ENCODE peak calls at places on chromosomes 12 and 14, in four cellular contexts. One of them, this sample, is unnamed.

GRCh38 chr12:113322353-113322752 is 12.6 kb downstream of the SLC8B1 start:
- DNase-seq in K562: no peak
- DNase-seq in GM12891: no peak
- DNase-seq in GM12878: no peak
- DNase-seq in this sample: no peak

GRCh38 chr14:62168564-62169155 is 406.4 kb downstream of the SNAPC1 start:
- DNase-seq in GM12891: no peak
- DNase-seq in GM12878: no peak
- DNase-seq in K562: no peak
- DNase-seq in this sample: no peak

GRCh38 chr12:104415308-104415980 is 41.3 kb upstream of the CHST11 start:
- DNase-seq in GM12891: no peak
- DNase-seq in GM12878: no peak
- DNase-seq in K562: no peak
- DNase-seq in this sample: no peak

GRCh38 chr12:24608637-24609285 is 340.1 kb downstream of the BCAT1 start:
- DNase-seq in GM12891: no peak
- DNase-seq in GM12878: no peak
- DNase-seq in K562: no peak
- DNase-seq in this sample: no peak

GRCh38 chr14:73460691-73461127 is 2.4 kb upstream of the NUMB start:
- DNase-seq in K562: no peak
- DNase-seq in GM12891: no peak
- DNase-seq in GM12878: no peak
- DNase-seq in this sample: no peak

GRCh38 chr12:4700621-4701026 is 19.6 kb upstream of the GALNT8 start:
- DNase-seq in K562: no peak
- DNase-seq in GM12878: no peak
- DNase-seq in GM12891: no peak
- DNase-seq in this sample: no peak

GRCh38 chr12:127355061-127355820 is 911.7 kb upstream of the TMEM132C start:
- DNase-seq in GM12878: no peak
- DNase-seq in GM12891: no peak
- DNase-seq in K562: peak; percentile 46
- DNase-seq in this sample: no peak

GRCh38 chr12:109477185-109477962 is at the start of the genes KCTD10 and UBE3B:
- DNase-seq in GM12891: peak; percentile 90
- DNase-seq in GM12878: peak; percentile 48
- DNase-seq in K562: peak; percentile 92
- DNase-seq in this sample: peak; percentile 77

GRCh38 chr12:108854055-108854452 is 3.3 kb downstream of the SSH1 start:
- DNase-seq in GM12878: peak; percentile 52
- DNase-seq in GM12891: no peak
- DNase-seq in K562: no peak
- DNase-seq in this sample: no peak

GRCh38 chr12:34599530-34600513 is 577.5 kb downstream of the ALG10 start:
- DNase-seq in K562: peak; percentile 1
- DNase-seq in GM12891: no peak
- DNase-seq in GM12878: no peak
- DNase-seq in this sample: no peak
- TF ChIP-seq SPI1 in K562: no peak
- TF ChIP-seq SPI1 in GM12891: no peak
- TF ChIP-seq SPI1 in GM12878: no peak
- TF ChIP-seq SPI1 in this sample: no peak

DNA sequence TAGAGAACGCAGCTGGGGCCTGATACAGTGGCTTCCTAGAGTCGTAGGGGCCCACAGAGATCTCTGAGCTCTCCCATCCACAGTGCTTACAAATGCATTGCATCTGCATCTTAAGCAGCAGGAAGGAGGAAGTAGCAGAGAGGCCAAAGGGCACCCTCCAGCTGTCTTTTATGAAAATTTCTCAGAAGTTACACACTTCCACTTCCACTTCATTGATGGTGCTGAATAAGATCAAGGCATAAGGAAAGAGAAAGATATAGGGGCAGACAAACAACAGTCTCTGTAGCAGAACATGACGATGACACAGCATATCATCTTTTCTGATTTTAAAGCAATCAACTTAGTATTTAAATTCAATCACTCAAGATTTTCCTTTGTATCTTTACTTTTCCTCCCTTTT is 51.6 kb upstream of the ABCC9 start:
- DNase-seq in GM12891: no peak
- DNase-seq in K562: peak; percentile 49
- DNase-seq in GM12878: no peak
- DNase-seq in this sample: peak; percentile 76
- TF ChIP-seq SPI1 in GM12891: peak; percentile 16
- TF ChIP-seq SPI1 in K562: peak; percentile 34
- TF ChIP-seq SPI1 in GM12878: no peak
- TF ChIP-seq SPI1 in this sample: peak; percentile 76

DNA sequence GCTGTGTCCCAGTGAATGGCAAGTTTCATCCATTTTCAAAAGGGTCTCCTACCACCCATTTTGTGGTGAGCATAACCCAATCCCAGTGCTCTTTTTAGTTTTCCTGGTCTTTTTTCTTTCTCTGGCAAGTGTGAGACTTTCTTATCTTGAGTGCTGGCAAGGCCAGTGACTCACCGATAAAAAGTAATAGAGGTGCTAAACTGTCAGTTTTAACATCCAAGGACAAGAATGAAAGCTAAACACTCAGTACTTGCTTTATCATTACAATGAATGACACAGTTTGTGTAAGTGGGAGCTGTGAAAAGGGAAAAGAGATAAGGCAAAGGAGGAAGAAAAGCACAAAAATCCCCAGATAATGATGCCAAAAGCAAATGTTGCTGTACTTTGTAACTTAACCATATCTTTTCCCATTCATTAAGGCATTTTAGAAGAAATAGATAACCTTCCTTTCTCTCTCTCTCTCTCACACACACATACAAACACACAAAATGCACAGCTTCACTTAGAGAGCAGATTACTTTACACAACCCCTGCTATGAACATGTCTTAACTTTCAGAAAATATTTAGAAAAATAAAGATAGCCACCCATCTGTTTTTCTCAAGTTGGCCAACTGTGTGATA is 4.9 kb upstream of the LRIG3 start:
- DNase-seq in GM12891: no peak
- DNase-seq in K562: no peak
- DNase-seq in GM12878: no peak
- DNase-seq in this sample: no peak
- TF ChIP-seq SPI1 in GM12891: no peak
- TF ChIP-seq SPI1 in K562: no peak
- TF ChIP-seq SPI1 in GM12878: no peak
- TF ChIP-seq SPI1 in this sample: no peak

DNA sequence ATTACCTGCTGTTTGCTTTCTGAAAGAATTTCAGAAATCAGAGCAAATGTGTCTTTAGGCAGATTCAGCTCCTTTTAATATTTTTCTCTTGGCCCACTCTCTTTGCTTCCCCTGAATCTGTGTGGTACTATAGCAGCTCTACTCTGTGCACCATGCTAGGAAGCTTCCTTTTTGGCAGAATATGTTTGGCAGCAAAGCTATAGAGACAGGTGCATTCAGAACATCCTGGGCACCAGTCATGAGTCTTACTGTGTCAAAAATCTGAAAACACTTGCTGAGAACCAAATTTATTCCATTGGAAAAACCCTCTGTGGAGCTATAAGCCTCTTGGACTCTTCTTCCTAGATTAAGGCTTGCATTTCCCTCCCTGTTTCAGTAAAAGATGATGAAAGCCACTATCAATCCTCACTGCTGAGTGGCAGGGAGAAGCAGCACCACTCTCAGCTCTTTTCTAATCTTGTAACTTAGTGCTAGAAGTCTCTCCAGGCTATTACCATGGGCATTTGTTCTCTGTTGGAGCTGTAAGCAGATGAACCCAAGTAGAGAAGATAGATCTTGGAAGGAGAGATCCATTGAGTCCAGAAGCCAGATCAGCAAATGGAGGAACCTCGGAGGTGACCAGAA is 18.2 kb downstream of the CIPC start:
- DNase-seq in K562: no peak
- DNase-seq in GM12878: no peak
- DNase-seq in GM12891: no peak
- DNase-seq in this sample: no peak
- TF ChIP-seq SPI1 in K562: no peak
- TF ChIP-seq SPI1 in GM12878: no peak
- TF ChIP-seq SPI1 in GM12891: no peak
- TF ChIP-seq SPI1 in this sample: no peak

DNA sequence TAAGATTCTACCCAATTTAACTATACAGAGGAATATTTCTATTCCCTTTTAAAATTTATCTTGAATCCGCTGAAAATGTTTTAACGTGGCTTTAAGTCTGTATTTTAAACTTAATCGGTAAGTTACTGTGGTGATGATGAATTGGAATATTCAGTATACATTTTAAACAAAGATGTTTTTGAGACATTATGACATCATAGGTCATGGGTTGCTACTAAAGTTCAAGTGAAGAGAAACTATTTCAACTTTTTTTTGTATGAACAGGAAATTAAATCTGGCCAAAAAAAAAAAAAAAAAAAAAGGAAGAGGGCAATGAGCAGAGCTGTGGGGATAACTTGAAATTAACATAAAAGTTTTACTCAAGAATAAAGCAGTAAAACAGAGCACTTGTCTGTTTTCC is 109.0 kb downstream of the PLEKHA5 start:
- DNase-seq in GM12891: no peak
- DNase-seq in GM12878: no peak
- DNase-seq in K562: no peak
- DNase-seq in this sample: no peak
- TF ChIP-seq SPI1 in GM12891: no peak
- TF ChIP-seq SPI1 in GM12878: no peak
- TF ChIP-seq SPI1 in K562: no peak
- TF ChIP-seq SPI1 in this sample: no peak

GRCh38 chr14:75340921-75341320 is 62.3 kb downstream of the FOS start:
- DNase-seq in GM12878: no peak
- DNase-seq in GM12891: no peak
- DNase-seq in K562: no peak
- DNase-seq in this sample: peak; percentile 63
- TF ChIP-seq SPI1 in GM12878: peak; percentile 19
- TF ChIP-seq SPI1 in GM12891: no peak
- TF ChIP-seq SPI1 in K562: peak; percentile 49
- TF ChIP-seq SPI1 in this sample: peak; percentile 85

DNA sequence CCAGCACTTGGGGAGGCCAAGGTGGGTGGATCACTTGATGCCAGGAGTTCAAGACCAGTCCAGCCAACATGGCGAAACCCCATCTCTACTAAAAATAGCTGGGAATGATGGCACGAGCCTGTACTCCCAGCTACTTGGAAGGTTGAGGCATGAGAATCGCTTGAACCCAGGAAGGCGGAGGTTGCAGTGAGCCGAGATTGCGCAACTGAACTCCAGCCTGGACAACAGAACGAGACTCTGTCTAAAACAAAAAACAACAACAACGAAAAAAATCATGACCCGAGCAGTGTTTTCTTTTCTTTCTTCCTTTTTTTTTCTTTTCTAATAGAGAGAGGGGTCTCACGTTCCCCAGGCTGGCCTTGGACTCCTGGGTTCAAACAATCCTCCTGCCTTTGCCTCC is 3.5 kb upstream of the CSRNP2 start:
- DNase-seq in K562: no peak
- DNase-seq in GM12891: no peak
- DNase-seq in GM12878: no peak
- DNase-seq in this sample: no peak
- TF ChIP-seq SPI1 in K562: no peak
- TF ChIP-seq SPI1 in GM12891: no peak
- TF ChIP-seq SPI1 in GM12878: no peak
- TF ChIP-seq SPI1 in this sample: no peak

This sample was measured in HL-60.